ENCODE peak calls at places on chromosomes 13 and 19, in seven cellular contexts. P is mesendoderm; W is CD8-positive, alpha-beta memory T cell; I is heart right ventricle; B is H1; J is thoracic aorta; Y is osteoblast. T is an unnamed sample. For H3K4me1, the result is how much of the 10 kb centered on the place peaks cover.

GRCh38 chr13:31213681-31214289 is 14.0 kb downstream of the B3GLCT start:
- DNase-seq in I (no peak), Y (no peak), P (peak), J (no peak), B (no peak), W (no peak), T (no peak)

GRCh38 chr13:68380041-68380973 is 1150.2 kb upstream of the PCDH9 start:
- DNase-seq in Y (no peak), I (no peak), B (no peak), P (no peak), W (no peak), J (no peak), T (no peak)

GRCh38 chr13:49693191-49693733 is 2.0 kb upstream of the EBPL start:
- DNase-seq in I (no peak), B (no peak), J (no peak), P (no peak), Y (peak), W (no peak), T (no peak)

GRCh38 chr19:46731584-46731983 is 14.3 kb upstream of the FKRP start:
- DNase-seq in P (no peak), B (no peak), Y (no peak), W (no peak), I (no peak), J (no peak), T (no peak)

GRCh38 chr13:59374720-59375119 is 789.0 kb downstream of the DIAPH3 start:
- DNase-seq in P (peak), I (no peak), W (no peak), Y (no peak), J (no peak), B (no peak), T (no peak)

GRCh38 chr19:49533551-49534488 is 6.0 kb downstream of the RCN3 start:
- DNase-seq in I (peak), Y (peak), B (peak), W (peak), J (no peak), P (peak), T (no peak)

GRCh38 chr19:20287070-20287469 is 120.1 kb downstream of the ZNF486 start:
- DNase-seq in B (no peak), Y (no peak), P (no peak), W (no peak), J (no peak), I (no peak), T (no peak)

GRCh38 chr19:48123907-48124675 is 13.5 kb upstream of the PLA2G4C start:
- DNase-seq in I (no peak), J (no peak), W (no peak), Y (peak), P (no peak), B (no peak), T (peak)

GRCh38 chr19:47028372-47028672 is 8.7 kb downstream of the NPAS1 start:
- DNase-seq in I (no peak), W (no peak), Y (peak), B (no peak), P (no peak), J (no peak), T (no peak)

GRCh38 chr13:74131206-74131605 is 3.0 kb downstream of the KLF12 start:
- DNase-seq in J (no peak), B (no peak), I (peak), Y (no peak), P (no peak), W (no peak), T (no peak)

GRCh38 chr19:2180881-2181617 is 17.3 kb downstream of the DOT1L start:
- DNase-seq in J (no peak), W (no peak), B (no peak), I (no peak), P (no peak), Y (peak), T (no peak)

GRCh38 chr19:2180114-2180513 is 16.4 kb downstream of the DOT1L start:
- DNase-seq in P (no peak), W (no peak), J (no peak), Y (peak), B (no peak), I (no peak), T (no peak)

GRCh38 chr19:2176336-2176994 is 12.7 kb downstream of the DOT1L start:
- DNase-seq in P (no peak), J (no peak), B (no peak), Y (peak), W (no peak), I (no peak), T (peak)

GRCh38 chr19:2181618-2181997 is 17.9 kb downstream of the DOT1L start:
- DNase-seq in Y (no peak), P (no peak), W (no peak), B (no peak), I (no peak), J (no peak), T (no peak)

DNA sequence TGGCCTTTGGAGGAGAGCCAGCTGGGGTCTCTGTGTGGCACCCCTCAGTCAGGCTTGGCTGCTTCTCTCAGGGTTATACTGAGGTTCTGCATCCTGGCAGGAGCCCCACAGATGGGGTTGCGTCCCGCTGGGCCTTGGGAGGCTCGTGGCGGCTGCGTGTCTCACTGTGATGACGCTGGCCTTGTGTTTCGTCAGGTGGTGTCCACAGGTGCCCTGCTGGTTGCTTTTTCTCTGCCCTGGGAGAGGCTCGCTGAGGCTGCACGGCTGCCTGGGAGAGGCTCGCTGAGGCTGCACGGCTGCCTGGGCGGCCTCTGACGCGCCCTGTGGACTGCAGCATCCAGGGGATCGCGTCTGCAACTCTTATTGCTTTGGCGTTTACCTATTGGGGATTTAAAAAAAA is 15.4 kb downstream of the DOT1L start:
- DNase-seq in Y (peak), I (no peak), B (no peak), J (no peak), W (no peak), P (no peak), T (no peak)
- H3K4me1 ChIP-seq in Y (under half), I (under half), B (under half), J (under half), W (under half), P (under half), T (under half)

GRCh38 chr13:98585398-98585754 is 8.5 kb upstream of the STK24 start:
- DNase-seq in P (no peak), B (no peak), I (no peak), W (no peak), J (no peak), Y (no peak), T (peak)
- H3K4me3 ChIP-seq in P (no peak), B (no peak), I (no peak), W (no peak), J (no peak), Y (no peak), T (no peak)

DNA sequence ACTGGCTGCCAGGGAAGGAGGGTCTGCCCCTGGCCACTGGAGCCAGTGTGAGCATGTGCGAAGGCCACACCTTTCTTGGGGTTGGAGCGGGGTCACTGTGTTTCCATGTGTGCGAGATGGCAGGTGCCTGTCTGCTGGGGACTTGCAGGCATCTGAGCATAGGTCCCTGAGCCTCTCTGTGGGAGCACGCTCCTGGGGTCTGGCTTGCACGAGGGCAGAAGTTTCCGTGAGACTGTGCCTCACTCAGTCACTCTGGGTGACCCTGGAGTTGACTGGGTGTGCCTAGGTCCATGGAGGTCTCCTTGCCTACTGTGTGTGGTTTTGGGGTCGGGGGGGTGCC is 31.3 kb downstream of the PAK4 start:
- DNase-seq in J (no peak), B (no peak), P (no peak), Y (no peak), W (no peak), I (no peak), T (no peak)
- H3K4me1 ChIP-seq in J (under half), B (under half), P (under half), Y (under half), W (under half), I (under half), T (under half)

GRCh38 chr19:13091400-13092161 is 11.1 kb downstream of the LYL1 start:
- DNase-seq in W (no peak), I (peak), B (peak), Y (peak), J (peak), P (peak), T (no peak)
- H3K4me3 ChIP-seq in W (no peak), I (no peak), B (no peak), Y (no peak), J (peak), P (no peak), T (no peak)

T was measured in SJSA1.